ENCODE peak calls at places on chromosomes 13 and 19, in five cellular contexts. Q is HEK293T, V is HepG2, D is H1, R is GM12878. N is an unnamed sample.

GRCh38 chr19:11125994-11126685 is 29.4 kb downstream of the SPC24 start:
- DNase-seq in Q (peak; percentile 72), V (peak; percentile 67), D (peak; percentile 91), R (no peak), N (peak; percentile 71)

GRCh38 chr13:80706164-80706471 is 365.2 kb upstream of the SPRY2 start:
- DNase-seq in Q (no peak), V (no peak), D (no peak), R (no peak), N (no peak)

GRCh38 chr13:80473695-80474094 is 132.8 kb upstream of the SPRY2 start:
- DNase-seq in Q (no peak), V (peak; percentile 28), D (no peak), R (no peak), N (no peak)

GRCh38 chr19:38252935-38253691 is 3.1 kb downstream of the PPP1R14A start:
- DNase-seq in Q (no peak), V (no peak), D (no peak), R (no peak), N (no peak)

GRCh38 chr19:43799502-43800142 is 2.6 kb downstream of the LYPD5 start:
- DNase-seq in Q (no peak), V (no peak), D (no peak), R (no peak), N (no peak)

GRCh38 chr13:84032116-84032515 is 149.8 kb upstream of the SLITRK1 start:
- DNase-seq in Q (no peak), V (no peak), D (no peak), R (no peak), N (no peak)

GRCh38 chr19:2033825-2034159 is 17.3 kb downstream of the MKNK2 start:
- DNase-seq in Q (no peak), V (no peak), D (peak; percentile 45), R (no peak), N (no peak)

GRCh38 chr13:87147076-87147475 is 524.1 kb upstream of the SLITRK5 start:
- DNase-seq in Q (no peak), V (no peak), D (no peak), R (no peak), N (no peak)

GRCh38 chr13:80226645-80227044 is 114.3 kb downstream of the SPRY2 start:
- DNase-seq in Q (no peak), V (no peak), D (no peak), R (no peak), N (no peak)

GRCh38 chr13:110304256-110304655 is 2.7 kb downstream of the COL4A1 start:
- DNase-seq in Q (no peak), V (no peak), D (no peak), R (no peak), N (no peak)

GRCh38 chr19:54682306-54682705 is 19.5 kb downstream of the LILRB4 start:
- DNase-seq in Q (no peak), V (no peak), D (no peak), R (no peak), N (no peak)

GRCh38 chr19:54684537-54684936 is 21.8 kb downstream of the LILRB4 start:
- DNase-seq in Q (peak; percentile 16), V (peak; percentile 49), D (no peak), R (no peak), N (peak; percentile 57)
- TF ChIP-seq SUZ12 in Q (no peak), V (no peak), D (no peak), R (no peak), N (no peak)

GRCh38 chr19:6682607-6683128 is 12.7 kb upstream of the TNFSF14 start:
- DNase-seq in Q (no peak), V (no peak), D (no peak), R (no peak), N (no peak)
- TF ChIP-seq SUZ12 in Q (no peak), V (no peak), D (no peak), R (no peak), N (no peak)

DNA sequence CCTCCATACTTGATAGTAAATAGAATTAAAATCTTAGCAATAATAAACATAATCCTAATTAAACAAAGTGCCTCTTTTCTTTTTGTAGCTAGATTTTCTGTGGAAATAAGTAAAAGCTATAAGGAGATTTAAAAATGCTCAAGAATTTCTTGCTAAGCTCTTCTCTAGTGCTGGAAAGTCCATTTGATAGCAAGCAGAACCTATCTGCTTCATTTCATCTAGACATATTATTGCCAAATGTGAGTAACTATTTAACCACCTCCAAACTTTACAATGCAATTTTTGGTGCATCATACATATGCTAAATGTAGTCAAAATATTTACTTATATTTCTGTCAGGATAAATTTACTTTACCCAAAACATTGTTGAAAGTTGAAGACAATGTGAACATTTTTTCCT is 109.5 kb upstream of the POSTN start:
- DNase-seq in Q (no peak), V (no peak), D (no peak), R (no peak), N (no peak)
- TF ChIP-seq SUZ12 in Q (no peak), V (no peak), D (no peak), R (no peak), N (no peak)

GRCh38 chr19:34732548-34733255 is 1.3 kb upstream of the ZNF181 start:
- DNase-seq in Q (no peak), V (no peak), D (peak; percentile 48), R (no peak), N (no peak)
- TF ChIP-seq SUZ12 in Q (no peak), V (no peak), D (no peak), R (no peak), N (no peak)

N was measured in NT2/D1.